ENCODE peak calls at places on chromosomes 11 and 22, in eight cellular contexts. H, I, S, F, Y, B, U and D are unnamed samples.

GRCh38 chr11:58787903-58788302 is 56.2 kb upstream of the GLYAT start:
- DNase-seq in H (peak), I (no peak), S (no peak), F (no peak), Y (no peak), B (no peak), U (no peak), D (peak)

GRCh38 chr11:114315749-114316368 is 19.7 kb downstream of the NNMT start:
- DNase-seq in H (no peak), I (no peak), S (no peak), F (no peak), Y (no peak), B (peak), U (peak), D (no peak)

GRCh38 chr11:66562275-66562674 is 6.1 kb downstream of the CTSF start:
- DNase-seq in H (no peak), I (no peak), S (no peak), F (no peak), Y (no peak), B (no peak), U (no peak), D (no peak)

GRCh38 chr11:17718015-17718414 is 1.4 kb upstream of the MYOD1 start:
- DNase-seq in H (no peak), I (no peak), S (no peak), F (no peak), Y (no peak), B (no peak), U (no peak), D (no peak)

GRCh38 chr11:115215694-115216615 is 288.3 kb downstream of the CADM1 start:
- DNase-seq in H (no peak), I (no peak), S (no peak), F (no peak), Y (peak), B (no peak), U (no peak), D (no peak)

GRCh38 chr22:43150731-43151206 is 590 bp upstream of the TSPO start:
- DNase-seq in H (no peak), I (no peak), S (no peak), F (no peak), Y (peak), B (no peak), U (no peak), D (no peak)

GRCh38 chr11:76765863-76766350 is 17.2 kb upstream of the TSKU start:
- DNase-seq in H (peak), I (no peak), S (no peak), F (no peak), Y (no peak), B (no peak), U (no peak), D (no peak)

GRCh38 chr11:116500002-116500832 is 272.6 kb downstream of the BUD13 start:
- DNase-seq in H (no peak), I (no peak), S (no peak), F (no peak), Y (no peak), B (no peak), U (no peak), D (no peak)

GRCh38 chr22:23037429-23038333 is 32.6 kb upstream of the GNAZ start:
- DNase-seq in H (no peak), I (no peak), S (no peak), F (no peak), Y (no peak), B (no peak), U (no peak), D (no peak)

GRCh38 chr11:128164090-128164741 is 423.1 kb downstream of the ETS1 start:
- DNase-seq in H (no peak), I (no peak), S (no peak), F (no peak), Y (no peak), B (no peak), U (no peak), D (no peak)

GRCh38 chr11:116171271-116172140 is 601.3 kb downstream of the BUD13 start:
- DNase-seq in H (no peak), I (no peak), S (no peak), F (no peak), Y (no peak), B (no peak), U (no peak), D (no peak)

GRCh38 chr11:27249208-27249509 is 113.9 kb downstream of the CCDC34 start:
- DNase-seq in H (no peak), I (no peak), S (no peak), F (no peak), Y (no peak), B (no peak), U (no peak), D (no peak)

GRCh38 chr22:19109198-19110063 is 12.8 kb downstream of the DGCR2 start:
- DNase-seq in H (peak), I (no peak), S (no peak), F (peak), Y (no peak), B (peak), U (no peak), D (no peak)

GRCh38 chr11:109680127-109680526 is 258.1 kb downstream of the C11orf87 start:
- DNase-seq in H (no peak), I (no peak), S (no peak), F (no peak), Y (no peak), B (no peak), U (no peak), D (no peak)

GRCh38 chr11:19995131-19995530 is 165.1 kb downstream of the DBX1 start:
- DNase-seq in H (peak), I (no peak), S (peak), F (no peak), Y (no peak), B (no peak), U (no peak), D (peak)

GRCh38 chr11:125221499-125221898 is 56.9 kb downstream of the PKNOX2 start:
- DNase-seq in H (no peak), I (no peak), S (no peak), F (no peak), Y (no peak), B (no peak), U (no peak), D (no peak)

GRCh38 chr11:119380160-119380815 is 1.2 kb downstream of the USP2 start:
- DNase-seq in H (peak), I (no peak), S (no peak), F (no peak), Y (no peak), B (no peak), U (no peak), D (no peak)

GRCh38 chr11:119493712-119494111 is 70.7 kb upstream of the THY1 start:
- DNase-seq in H (peak), I (no peak), S (peak), F (no peak), Y (peak), B (peak), U (peak), D (no peak)

GRCh38 chr11:110897035-110897434 is 184.8 kb upstream of the ARHGAP20 start:
- DNase-seq in H (peak), I (no peak), S (no peak), F (no peak), Y (no peak), B (no peak), U (no peak), D (peak)

GRCh38 chr22:49241174-49241851 is 586.4 kb downstream of the BRD1 start:
- DNase-seq in H (no peak), I (no peak), S (no peak), F (no peak), Y (peak), B (no peak), U (no peak), D (no peak)

GRCh38 chr11:99589771-99590170 is 569.0 kb downstream of the CNTN5 start:
- DNase-seq in H (no peak), I (no peak), S (no peak), F (no peak), Y (no peak), B (no peak), U (no peak), D (no peak)

GRCh38 chr11:11989774-11990744 is 18.4 kb downstream of the DKK3 start:
- DNase-seq in H (peak), I (no peak), S (no peak), F (no peak), Y (no peak), B (no peak), U (no peak), D (no peak)

GRCh38 chr22:27197618-27198017 is 540.2 kb downstream of the MIAT start:
- DNase-seq in H (no peak), I (no peak), S (no peak), F (no peak), Y (no peak), B (no peak), U (no peak), D (no peak)

GRCh38 chr11:64725601-64726139 is 2.7 kb upstream of the NRXN2 start:
- DNase-seq in H (no peak), I (no peak), S (no peak), F (no peak), Y (peak), B (no peak), U (no peak), D (no peak)

GRCh38 chr11:43786016-43786415 is 94.6 kb upstream of the ALKBH3 start:
- DNase-seq in H (no peak), I (no peak), S (no peak), F (no peak), Y (no peak), B (no peak), U (no peak), D (no peak)

GRCh38 chr11:69906453-69906907 is 87.3 kb upstream of the FGF3 start:
- DNase-seq in H (no peak), I (no peak), S (no peak), F (no peak), Y (no peak), B (no peak), U (no peak), D (peak)